ENCODE peak calls at places on chromosomes 11 and 22, in nine cellular contexts. One of them, this sample, is unnamed.

GRCh38 chr11:34940026-34940677 is 23.7 kb downstream of the PDHX start:
- DNase-seq in esophagus muscularis mucosa: no peak
- DNase-seq in mammary epithelial cell: no peak
- DNase-seq in choroid plexus epithelial cell: peak
- DNase-seq in GM12878: no peak
- DNase-seq in esophagus squamous epithelium: no peak
- DNase-seq in fibroblast of villous mesenchyme: peak
- DNase-seq in endothelial cell of umbilical vein: no peak
- DNase-seq in foreskin fibroblast: no peak
- DNase-seq in this sample: peak

GRCh38 chr11:126799974-126800373 is 200.6 kb downstream of the KIRREL3 start:
- DNase-seq in endothelial cell of umbilical vein: no peak
- DNase-seq in choroid plexus epithelial cell: no peak
- DNase-seq in mammary epithelial cell: no peak
- DNase-seq in esophagus muscularis mucosa: no peak
- DNase-seq in fibroblast of villous mesenchyme: no peak
- DNase-seq in GM12878: no peak
- DNase-seq in foreskin fibroblast: peak
- DNase-seq in esophagus squamous epithelium: no peak
- DNase-seq in this sample: no peak

GRCh38 chr11:17613428-17613962 is 66.4 kb downstream of the OTOG start:
- DNase-seq in esophagus squamous epithelium: no peak
- DNase-seq in foreskin fibroblast: no peak
- DNase-seq in choroid plexus epithelial cell: no peak
- DNase-seq in GM12878: no peak
- DNase-seq in fibroblast of villous mesenchyme: no peak
- DNase-seq in endothelial cell of umbilical vein: no peak
- DNase-seq in mammary epithelial cell: no peak
- DNase-seq in esophagus muscularis mucosa: peak
- DNase-seq in this sample: no peak

GRCh38 chr22:28983788-28984441 is 77.7 kb downstream of the C22orf31 start:
- DNase-seq in choroid plexus epithelial cell: peak
- DNase-seq in GM12878: no peak
- DNase-seq in fibroblast of villous mesenchyme: no peak
- DNase-seq in esophagus squamous epithelium: no peak
- DNase-seq in foreskin fibroblast: peak
- DNase-seq in endothelial cell of umbilical vein: no peak
- DNase-seq in esophagus muscularis mucosa: no peak
- DNase-seq in mammary epithelial cell: peak
- DNase-seq in this sample: no peak

GRCh38 chr22:22576244-22576988 is 17.4 kb upstream of the PRAME start:
- DNase-seq in GM12878: no peak
- DNase-seq in foreskin fibroblast: peak
- DNase-seq in endothelial cell of umbilical vein: peak
- DNase-seq in mammary epithelial cell: peak
- DNase-seq in esophagus squamous epithelium: no peak
- DNase-seq in esophagus muscularis mucosa: no peak
- DNase-seq in choroid plexus epithelial cell: peak
- DNase-seq in fibroblast of villous mesenchyme: peak
- DNase-seq in this sample: peak

GRCh38 chr22:43994006-43994405 is 30.1 kb upstream of the PARVB start:
- DNase-seq in choroid plexus epithelial cell: no peak
- DNase-seq in GM12878: no peak
- DNase-seq in mammary epithelial cell: no peak
- DNase-seq in fibroblast of villous mesenchyme: no peak
- DNase-seq in foreskin fibroblast: no peak
- DNase-seq in esophagus squamous epithelium: no peak
- DNase-seq in endothelial cell of umbilical vein: no peak
- DNase-seq in esophagus muscularis mucosa: no peak
- DNase-seq in this sample: no peak

GRCh38 chr11:65376138-65376713 is 6.2 kb downstream of the SLC25A45 start:
- DNase-seq in esophagus muscularis mucosa: no peak
- DNase-seq in fibroblast of villous mesenchyme: no peak
- DNase-seq in mammary epithelial cell: no peak
- DNase-seq in foreskin fibroblast: no peak
- DNase-seq in endothelial cell of umbilical vein: no peak
- DNase-seq in GM12878: no peak
- DNase-seq in esophagus squamous epithelium: no peak
- DNase-seq in choroid plexus epithelial cell: no peak
- DNase-seq in this sample: no peak

GRCh38 chr11:14907411-14908213 is 15.6 kb upstream of the CYP2R1 start:
- DNase-seq in fibroblast of villous mesenchyme: peak
- DNase-seq in esophagus squamous epithelium: peak
- DNase-seq in esophagus muscularis mucosa: peak
- DNase-seq in choroid plexus epithelial cell: peak
- DNase-seq in GM12878: no peak
- DNase-seq in foreskin fibroblast: peak
- DNase-seq in mammary epithelial cell: peak
- DNase-seq in endothelial cell of umbilical vein: peak
- DNase-seq in this sample: no peak

GRCh38 chr22:50717709-50718351 is 20.2 kb upstream of the ACR start:
- DNase-seq in mammary epithelial cell: no peak
- DNase-seq in endothelial cell of umbilical vein: no peak
- DNase-seq in esophagus muscularis mucosa: no peak
- DNase-seq in foreskin fibroblast: no peak
- DNase-seq in esophagus squamous epithelium: no peak
- DNase-seq in choroid plexus epithelial cell: no peak
- DNase-seq in GM12878: no peak
- DNase-seq in fibroblast of villous mesenchyme: no peak
- DNase-seq in this sample: no peak

GRCh38 chr11:114017723-114018122 is 41.8 kb upstream of the ZBTB16 start:
- DNase-seq in foreskin fibroblast: no peak
- DNase-seq in fibroblast of villous mesenchyme: no peak
- DNase-seq in mammary epithelial cell: peak
- DNase-seq in choroid plexus epithelial cell: no peak
- DNase-seq in endothelial cell of umbilical vein: no peak
- DNase-seq in GM12878: no peak
- DNase-seq in esophagus muscularis mucosa: no peak
- DNase-seq in esophagus squamous epithelium: no peak
- DNase-seq in this sample: no peak

DNA sequence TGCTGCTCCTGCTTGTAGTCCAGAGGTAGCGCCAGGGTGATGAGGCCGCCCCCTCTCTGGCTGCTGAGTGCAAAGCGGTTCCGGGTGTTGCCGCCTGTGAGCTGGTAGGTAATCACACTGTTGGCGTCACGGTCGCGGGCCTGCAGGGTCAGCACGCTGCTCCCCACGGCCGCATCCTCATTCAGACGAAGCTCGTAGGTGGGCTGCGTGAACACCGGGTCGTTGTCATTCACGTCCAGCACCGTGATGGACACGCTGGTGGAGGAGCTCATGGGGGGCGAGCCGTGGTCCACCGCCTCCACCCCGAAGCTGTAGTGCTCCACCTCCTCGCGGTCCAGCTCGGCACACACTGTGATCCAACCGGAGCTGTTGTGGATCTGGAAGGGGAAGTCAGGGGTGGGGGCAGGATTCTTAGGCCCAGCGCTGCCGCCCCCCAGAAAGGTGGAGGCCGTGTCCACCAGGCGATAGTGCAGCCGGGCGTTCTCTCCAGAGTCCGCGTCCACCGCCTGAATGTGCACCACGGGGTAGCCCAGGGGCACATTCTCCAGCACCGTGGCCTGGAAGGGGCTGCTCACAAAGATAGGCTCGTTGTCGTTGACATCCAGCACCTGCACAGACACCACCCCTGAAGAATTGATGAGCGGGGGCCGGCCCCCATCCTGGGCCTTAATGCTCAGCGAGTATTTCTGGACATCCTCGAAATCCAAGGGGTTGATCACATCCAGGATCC is 2.4 kb downstream of the CELSR1 start:
- DNase-seq in endothelial cell of umbilical vein: no peak
- DNase-seq in choroid plexus epithelial cell: no peak
- DNase-seq in foreskin fibroblast: no peak
- DNase-seq in esophagus muscularis mucosa: no peak
- DNase-seq in fibroblast of villous mesenchyme: no peak
- DNase-seq in GM12878: no peak
- DNase-seq in mammary epithelial cell: no peak
- DNase-seq in esophagus squamous epithelium: no peak
- DNase-seq in this sample: no peak
- H3K4me3 ChIP-seq in endothelial cell of umbilical vein: no peak
- H3K4me3 ChIP-seq in choroid plexus epithelial cell: no peak
- H3K4me3 ChIP-seq in foreskin fibroblast: no peak
- H3K4me3 ChIP-seq in esophagus muscularis mucosa: no peak
- H3K4me3 ChIP-seq in fibroblast of villous mesenchyme: no peak
- H3K4me3 ChIP-seq in GM12878: no peak
- H3K4me3 ChIP-seq in mammary epithelial cell: no peak
- H3K4me3 ChIP-seq in esophagus squamous epithelium: no peak
- H3K4me3 ChIP-seq in this sample: no peak

GRCh38 chr22:48649031-48649430 is 1178.6 kb downstream of the BRD1 start:
- DNase-seq in choroid plexus epithelial cell: no peak
- DNase-seq in esophagus squamous epithelium: no peak
- DNase-seq in GM12878: no peak
- DNase-seq in foreskin fibroblast: no peak
- DNase-seq in fibroblast of villous mesenchyme: no peak
- DNase-seq in endothelial cell of umbilical vein: no peak
- DNase-seq in esophagus muscularis mucosa: no peak
- DNase-seq in mammary epithelial cell: no peak
- DNase-seq in this sample: no peak

GRCh38 chr22:48646216-48646925 is 1181.3 kb downstream of the BRD1 start:
- DNase-seq in GM12878: no peak
- DNase-seq in endothelial cell of umbilical vein: no peak
- DNase-seq in foreskin fibroblast: no peak
- DNase-seq in choroid plexus epithelial cell: no peak
- DNase-seq in mammary epithelial cell: no peak
- DNase-seq in esophagus muscularis mucosa: no peak
- DNase-seq in fibroblast of villous mesenchyme: no peak
- DNase-seq in esophagus squamous epithelium: no peak
- DNase-seq in this sample: no peak

GRCh38 chr22:48647051-48647450 is 1180.6 kb downstream of the BRD1 start:
- DNase-seq in esophagus muscularis mucosa: no peak
- DNase-seq in foreskin fibroblast: no peak
- DNase-seq in esophagus squamous epithelium: no peak
- DNase-seq in GM12878: no peak
- DNase-seq in endothelial cell of umbilical vein: no peak
- DNase-seq in mammary epithelial cell: no peak
- DNase-seq in choroid plexus epithelial cell: no peak
- DNase-seq in fibroblast of villous mesenchyme: no peak
- DNase-seq in this sample: no peak

GRCh38 chr22:48649466-48649865 is 1178.2 kb downstream of the BRD1 start:
- DNase-seq in mammary epithelial cell: no peak
- DNase-seq in endothelial cell of umbilical vein: no peak
- DNase-seq in choroid plexus epithelial cell: no peak
- DNase-seq in esophagus squamous epithelium: no peak
- DNase-seq in fibroblast of villous mesenchyme: no peak
- DNase-seq in foreskin fibroblast: no peak
- DNase-seq in GM12878: no peak
- DNase-seq in esophagus muscularis mucosa: no peak
- DNase-seq in this sample: no peak

DNA sequence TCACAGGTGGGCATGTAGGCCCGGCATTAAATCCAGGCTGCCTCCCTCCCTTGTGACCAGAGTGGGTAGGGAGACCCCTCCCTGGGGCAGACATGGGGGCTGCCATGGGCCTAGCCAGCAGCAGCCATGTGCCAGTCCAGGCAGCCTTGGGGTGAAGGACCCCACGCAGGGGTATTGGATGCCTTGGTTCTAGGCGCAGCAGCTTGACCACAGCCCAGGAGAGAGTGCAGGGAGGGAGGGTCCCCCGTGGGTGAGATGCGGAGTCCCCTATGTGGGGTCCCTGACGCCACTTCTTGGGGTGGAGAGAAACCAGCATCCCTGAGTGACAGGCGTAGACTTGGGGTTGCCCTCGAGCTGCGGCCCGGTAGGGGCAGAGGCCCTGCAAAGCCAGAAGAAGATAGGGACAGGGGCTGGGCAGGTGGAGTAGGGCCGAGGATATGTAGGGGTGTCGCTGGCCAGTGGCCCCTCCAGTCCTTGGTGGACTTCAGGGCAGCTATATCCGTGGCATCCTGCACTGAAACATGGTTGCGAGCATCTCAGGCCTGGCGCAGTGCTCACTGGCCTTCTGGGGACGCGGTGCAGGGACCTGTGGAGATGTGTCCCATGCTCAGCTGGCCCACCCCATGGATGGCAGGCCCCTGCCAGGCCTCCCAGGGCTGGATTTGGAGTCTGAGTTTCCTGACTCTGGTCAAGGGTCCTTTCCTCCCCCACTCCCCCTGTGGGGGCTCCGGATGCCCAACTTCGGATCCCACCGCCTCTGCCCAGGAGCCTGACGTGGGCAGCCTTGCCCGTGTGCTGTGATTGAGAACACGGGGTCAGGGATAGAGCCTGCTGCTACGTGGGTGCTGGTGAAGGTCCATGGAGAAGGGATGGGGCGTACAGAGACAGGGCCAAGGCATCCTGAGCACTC is 1179.8 kb downstream of the BRD1 start:
- DNase-seq in foreskin fibroblast: no peak
- DNase-seq in GM12878: no peak
- DNase-seq in fibroblast of villous mesenchyme: no peak
- DNase-seq in endothelial cell of umbilical vein: no peak
- DNase-seq in mammary epithelial cell: no peak
- DNase-seq in choroid plexus epithelial cell: no peak
- DNase-seq in esophagus squamous epithelium: no peak
- DNase-seq in esophagus muscularis mucosa: no peak
- DNase-seq in this sample: no peak
- TF ChIP-seq CTCF in foreskin fibroblast: no peak
- TF ChIP-seq CTCF in GM12878: no peak
- TF ChIP-seq CTCF in fibroblast of villous mesenchyme: no peak
- TF ChIP-seq CTCF in endothelial cell of umbilical vein: no peak
- TF ChIP-seq CTCF in mammary epithelial cell: no peak
- TF ChIP-seq CTCF in choroid plexus epithelial cell: no peak
- TF ChIP-seq CTCF in esophagus squamous epithelium: no peak
- TF ChIP-seq CTCF in esophagus muscularis mucosa: no peak
- TF ChIP-seq CTCF in this sample: no peak

DNA sequence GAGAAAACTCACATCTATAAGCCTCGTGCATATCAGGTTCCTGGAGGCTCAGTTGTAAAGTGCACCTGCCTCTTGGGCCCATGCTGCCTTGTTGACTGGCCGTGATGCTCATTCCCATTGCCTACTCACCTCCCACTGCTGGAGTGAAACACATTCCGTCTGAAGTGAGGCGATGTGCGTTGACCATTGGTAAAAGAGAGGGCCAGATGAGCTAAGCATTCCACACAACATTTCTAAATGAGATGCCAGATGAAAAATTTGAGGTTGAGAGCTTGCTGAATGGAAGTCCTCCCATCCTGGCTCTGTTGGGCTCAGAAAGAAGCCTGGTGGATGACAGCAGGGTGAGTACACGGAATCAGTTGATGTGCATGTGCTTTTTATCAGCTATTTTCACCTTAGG is 8.6 kb upstream of the ADAMTS15 start:
- DNase-seq in esophagus squamous epithelium: no peak
- DNase-seq in choroid plexus epithelial cell: no peak
- DNase-seq in foreskin fibroblast: no peak
- DNase-seq in esophagus muscularis mucosa: no peak
- DNase-seq in endothelial cell of umbilical vein: no peak
- DNase-seq in GM12878: no peak
- DNase-seq in mammary epithelial cell: no peak
- DNase-seq in fibroblast of villous mesenchyme: no peak
- DNase-seq in this sample: no peak
- H3K4me3 ChIP-seq in esophagus squamous epithelium: no peak
- H3K4me3 ChIP-seq in choroid plexus epithelial cell: no peak
- H3K4me3 ChIP-seq in foreskin fibroblast: no peak
- H3K4me3 ChIP-seq in esophagus muscularis mucosa: no peak
- H3K4me3 ChIP-seq in endothelial cell of umbilical vein: no peak
- H3K4me3 ChIP-seq in GM12878: no peak
- H3K4me3 ChIP-seq in mammary epithelial cell: no peak
- H3K4me3 ChIP-seq in fibroblast of villous mesenchyme: no peak
- H3K4me3 ChIP-seq in this sample: no peak

GRCh38 chr22:45192701-45193187 is 29.0 kb downstream of the NUP50 start:
- DNase-seq in fibroblast of villous mesenchyme: peak
- DNase-seq in esophagus squamous epithelium: no peak
- DNase-seq in choroid plexus epithelial cell: no peak
- DNase-seq in GM12878: no peak
- DNase-seq in mammary epithelial cell: no peak
- DNase-seq in esophagus muscularis mucosa: no peak
- DNase-seq in endothelial cell of umbilical vein: no peak
- DNase-seq in foreskin fibroblast: no peak
- DNase-seq in this sample: no peak
- TF ChIP-seq CTCF in fibroblast of villous mesenchyme: peak
- TF ChIP-seq CTCF in esophagus squamous epithelium: no peak
- TF ChIP-seq CTCF in choroid plexus epithelial cell: peak
- TF ChIP-seq CTCF in GM12878: no peak
- TF ChIP-seq CTCF in mammary epithelial cell: no peak
- TF ChIP-seq CTCF in esophagus muscularis mucosa: no peak
- TF ChIP-seq CTCF in endothelial cell of umbilical vein: no peak
- TF ChIP-seq CTCF in foreskin fibroblast: peak
- TF ChIP-seq CTCF in this sample: no peak

This sample was measured in astrocyte of the cerebellum.